ENCODE peak calls at places on chromosomes 7 and 10, in nine cellular contexts. T, D, L, A, N, P, S, B and I are unnamed samples.

GRCh38 chr7:34080513-34080912 is 175.2 kb downstream of the BMPER start:
- DNase-seq in T (no peak), D (no peak), L (no peak), A (no peak), N (peak), P (no peak), S (peak), B (no peak), I (no peak)

GRCh38 chr7:143002106-143002505 is 24.8 kb downstream of the OR9A2 start:
- DNase-seq in T (no peak), D (no peak), L (peak), A (no peak), N (no peak), P (no peak), S (no peak), B (no peak), I (no peak)

GRCh38 chr10:102678842-102679289 is 34.6 kb downstream of the TRIM8 start:
- DNase-seq in T (peak), D (peak), L (peak), A (no peak), N (peak), P (peak), S (no peak), B (no peak), I (no peak)

GRCh38 chr10:35041502-35041879 is 48.6 kb downstream of the CUL2 start:
- DNase-seq in T (no peak), D (no peak), L (peak), A (no peak), N (peak), P (no peak), S (peak), B (no peak), I (no peak)

GRCh38 chr10:34760606-34761005 is 54.5 kb downstream of the PARD3 start:
- DNase-seq in T (no peak), D (no peak), L (peak), A (no peak), N (no peak), P (no peak), S (peak), B (no peak), I (no peak)

GRCh38 chr10:35172574-35172973 is 45.9 kb downstream of the CREM start:
- DNase-seq in T (no peak), D (no peak), L (no peak), A (no peak), N (peak), P (no peak), S (peak), B (no peak), I (no peak)

GRCh38 chr7:94043299-94043698 is 39.1 kb upstream of the BET1 start:
- DNase-seq in T (no peak), D (no peak), L (peak), A (no peak), N (peak), P (no peak), S (peak), B (no peak), I (no peak)

GRCh38 chr10:63713191-63714144 is 192.3 kb downstream of the REEP3 start:
- DNase-seq in T (peak), D (peak), L (peak), A (no peak), N (peak), P (peak), S (peak), B (no peak), I (no peak)

GRCh38 chr7:3321206-3321605 is 20.2 kb downstream of the SDK1 start:
- DNase-seq in T (no peak), D (no peak), L (no peak), A (no peak), N (no peak), P (no peak), S (no peak), B (no peak), I (no peak)

GRCh38 chr7:36283711-36284130 is 105.9 kb upstream of the ANLN start:
- DNase-seq in T (peak), D (no peak), L (no peak), A (no peak), N (no peak), P (no peak), S (no peak), B (no peak), I (peak)

GRCh38 chr10:59098811-59099452 is 77.5 kb upstream of the PHYHIPL start:
- DNase-seq in T (no peak), D (no peak), L (no peak), A (no peak), N (peak), P (no peak), S (peak), B (peak), I (no peak)

GRCh38 chr10:83617692-83618325 is 521.5 kb upstream of the GHITM start:
- DNase-seq in T (no peak), D (no peak), L (no peak), A (no peak), N (no peak), P (no peak), S (no peak), B (no peak), I (no peak)

GRCh38 chr10:5666324-5667220 is at the start of gene ASB13:
- DNase-seq in T (peak), D (peak), L (peak), A (no peak), N (peak), P (peak), S (no peak), B (no peak), I (peak)

GRCh38 chr10:49034925-49035324 is 80.4 kb downstream of the VSTM4 start:
- DNase-seq in T (no peak), D (no peak), L (no peak), A (no peak), N (no peak), P (no peak), S (no peak), B (no peak), I (no peak)

GRCh38 chr10:73899401-73899780 is 11.5 kb upstream of the PLAU start:
- DNase-seq in T (no peak), D (no peak), L (peak), A (no peak), N (peak), P (no peak), S (peak), B (peak), I (no peak)

GRCh38 chr10:128064615-128065580 is 61.3 kb downstream of the MKI67 start:
- DNase-seq in T (peak), D (no peak), L (peak), A (peak), N (peak), P (no peak), S (peak), B (no peak), I (peak)

GRCh38 chr7:110918949-110919548 is 171.9 kb upstream of the LRRN3 start:
- DNase-seq in T (no peak), D (no peak), L (no peak), A (no peak), N (no peak), P (no peak), S (no peak), B (no peak), I (no peak)

GRCh38 chr7:127770870-127771269 is 118.9 kb downstream of the SND1 start:
- DNase-seq in T (no peak), D (no peak), L (no peak), A (no peak), N (peak), P (no peak), S (peak), B (no peak), I (no peak)

GRCh38 chr10:77355844-77356243 is 281.8 kb downstream of the KCNMA1 start:
- DNase-seq in T (no peak), D (no peak), L (peak), A (no peak), N (peak), P (no peak), S (peak), B (peak), I (no peak)

GRCh38 chr10:100201549-100201948 is 15.7 kb upstream of the ERLIN1 start:
- DNase-seq in T (no peak), D (no peak), L (no peak), A (no peak), N (no peak), P (no peak), S (no peak), B (no peak), I (no peak)

GRCh38 chr10:8054243-8054497 is 318 bp upstream of the GATA3 start:
- DNase-seq in T (no peak), D (no peak), L (no peak), A (no peak), N (no peak), P (no peak), S (peak), B (no peak), I (no peak)

GRCh38 chr10:37952051-37952815 is 24.2 kb downstream of the ZNF25 start:
- DNase-seq in T (no peak), D (no peak), L (no peak), A (no peak), N (peak), P (no peak), S (no peak), B (no peak), I (no peak)

GRCh38 chr7:71155236-71155635 is 23.3 kb downstream of the GALNT17 start:
- DNase-seq in T (no peak), D (no peak), L (no peak), A (no peak), N (no peak), P (no peak), S (no peak), B (no peak), I (no peak)